ENCODE peak calls at places on chromosomes 1 and 21, in six cellular contexts. D, J, A, Z, H and Y are unnamed samples.
A peak's percentile ranks its signal among the peaks of the same experiment; 100 is the strongest.

GRCh38 chr21:16037386-16037785 is 307.6 kb downstream of the USP25 start:
- DNase-seq in H (no peak), D (no peak), Z (no peak), A (no peak), J (no peak), Y (no peak)

GRCh38 chr1:205074513-205074912 is 9.7 kb downstream of the TMEM81 start:
- DNase-seq in Z (no peak), H (no peak), D (no peak), A (peak; percentile 7), J (no peak), Y (no peak)

GRCh38 chr1:243246916-243247315 is 8.2 kb downstream of the CEP170 start:
- DNase-seq in Z (no peak), D (no peak), H (no peak), J (no peak), A (peak; percentile 65), Y (no peak)

GRCh38 chr1:203117611-203118575 is 9.6 kb upstream of the ADORA1 start:
- DNase-seq in H (peak; percentile 77), Z (peak; percentile 77), A (peak; percentile 50), D (peak; percentile 3), J (peak; percentile 39), Y (peak; percentile 39)

GRCh38 chr1:225840713-225841112 is 30.8 kb downstream of the EPHX1 start:
- DNase-seq in A (no peak), J (no peak), Z (no peak), D (no peak), H (no peak), Y (no peak)

GRCh38 chr1:200279810-200280411 is 129.9 kb downstream of the ZNF281 start:
- DNase-seq in Z (peak; percentile 67), J (peak; percentile 33), A (peak; percentile 60), H (peak; percentile 51), D (peak; percentile 13), Y (peak; percentile 34)

GRCh38 chr1:195867638-195868037 is 740.6 kb downstream of the KCNT2 start:
- DNase-seq in J (no peak), Z (no peak), D (no peak), H (no peak), A (no peak), Y (no peak)

GRCh38 chr1:14733779-14734140 is 135.3 kb downstream of the KAZN start:
- DNase-seq in J (no peak), Z (no peak), A (no peak), H (no peak), D (no peak), Y (no peak)

GRCh38 chr1:99503276-99503747 is 142.6 kb upstream of the PALMD start:
- DNase-seq in D (no peak), J (no peak), H (no peak), Z (peak; percentile 4), A (peak; percentile 52), Y (no peak)

GRCh38 chr1:169869426-169869825 is 24.3 kb downstream of the SCYL3 start:
- DNase-seq in H (no peak), J (no peak), D (no peak), Z (no peak), A (no peak), Y (no peak)

GRCh38 chr1:175313672-175314225 is 121.2 kb upstream of the KIAA0040 start:
- DNase-seq in A (no peak), D (no peak), H (no peak), J (no peak), Z (no peak), Y (no peak)

GRCh38 chr1:26318338-26319064 is 743 bp downstream of the CD52 start:
- DNase-seq in D (no peak), Z (peak; percentile 60), H (peak; percentile 73), A (no peak), J (no peak), Y (no peak)

GRCh38 chr1:202291961-202292712 is 49.6 kb downstream of the UBE2T start:
- DNase-seq in J (no peak), D (no peak), Z (no peak), A (peak; percentile 88), H (peak; percentile 67), Y (no peak)

GRCh38 chr1:93178418-93178817 is 1.8 kb downstream of the TMED5 start:
- DNase-seq in A (peak; percentile 17), D (no peak), Z (no peak), J (no peak), H (no peak), Y (no peak)

GRCh38 chr1:220594356-220594755 is 66.4 kb downstream of the MARK1 start:
- DNase-seq in Z (no peak), J (no peak), H (no peak), A (peak; percentile 33), D (no peak), Y (no peak)

GRCh38 chr1:154819628-154820590 is 50.2 kb downstream of the KCNN3 start:
- DNase-seq in A (no peak), Z (peak; percentile 20), D (no peak), H (no peak), J (no peak), Y (no peak)

DNA sequence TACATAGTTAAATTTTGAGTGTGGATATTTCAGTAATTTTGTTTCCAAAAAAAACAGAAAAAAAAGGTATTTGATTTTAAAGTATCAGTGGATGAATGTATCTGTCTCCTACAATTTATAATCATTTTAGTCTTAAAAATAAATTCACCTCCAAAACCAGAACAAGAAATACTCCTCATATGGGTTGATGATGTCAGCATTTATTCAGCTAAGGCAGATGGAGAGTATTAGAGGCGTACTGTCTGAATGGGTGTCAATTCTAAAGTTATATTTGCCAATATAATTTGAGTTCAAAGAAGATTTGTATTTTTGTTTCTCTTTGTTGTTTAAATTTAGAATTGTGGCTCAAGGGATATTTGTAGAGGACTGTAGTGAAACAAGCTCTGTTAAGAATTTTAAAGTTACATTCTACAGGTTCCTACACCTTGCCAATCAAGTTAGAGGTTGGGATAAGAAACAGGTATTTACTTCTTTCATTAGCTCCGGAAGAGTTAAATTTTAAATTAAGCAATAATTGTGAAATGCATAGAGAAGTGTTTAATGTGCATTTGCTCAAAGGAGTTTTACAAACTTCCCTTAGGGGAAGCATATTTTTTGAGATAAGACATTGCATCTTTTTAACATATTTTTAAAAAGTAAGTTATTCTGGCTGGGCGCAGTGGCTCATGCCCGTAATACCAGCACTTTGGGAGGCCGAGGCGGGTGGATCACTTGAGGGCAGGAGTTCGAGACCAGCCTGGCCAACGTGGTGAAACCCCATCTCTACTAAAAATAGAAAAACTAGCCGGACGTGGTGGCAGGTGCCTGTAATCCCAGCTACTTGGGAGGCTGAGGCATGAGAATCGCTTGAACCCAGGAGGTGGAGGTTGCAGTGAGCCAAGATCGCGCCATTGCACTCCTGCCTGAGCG is 1.2 kb downstream of the PLA2G4A start:
- DNase-seq in D (no peak), H (no peak), J (no peak), Z (no peak), A (no peak), Y (peak; percentile 62)
- H3K27ac ChIP-seq in D (no peak overlapping the region), H (no peak overlapping the region), J (no peak overlapping the region), Z (no peak overlapping the region), A (no peak overlapping the region), Y (peak overlapping the region; percentile 80)

DNA sequence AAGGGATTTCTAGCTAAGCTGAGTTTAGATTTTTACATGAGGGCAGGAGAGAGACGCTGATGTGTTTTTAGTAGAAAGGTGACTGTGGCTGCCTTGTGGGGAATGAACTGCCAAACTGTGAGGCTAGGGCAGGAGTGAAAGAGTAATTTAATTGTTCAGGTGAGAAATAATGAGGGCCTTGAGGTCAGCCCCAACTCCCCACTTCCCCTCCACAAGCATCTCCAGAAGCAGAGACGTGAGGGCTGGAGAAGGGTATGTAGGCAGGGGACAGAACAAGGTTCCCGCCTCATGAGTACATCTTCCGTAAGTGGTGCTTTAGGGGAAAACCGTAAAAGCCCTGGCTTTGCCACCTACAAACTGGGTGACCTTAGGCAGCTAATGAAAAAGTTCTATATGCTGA is 70.8 kb downstream of the WARS2 start:
- DNase-seq in A (no peak), D (no peak), J (no peak), Z (no peak), H (no peak), Y (no peak)
- H3K27ac ChIP-seq in A (no peak overlapping the region), D (no peak overlapping the region), J (no peak overlapping the region), Z (no peak overlapping the region), H (no peak overlapping the region), Y (no peak overlapping the region)

GRCh38 chr1:56931686-56932085 is 34.1 kb downstream of the C8B start:
- DNase-seq in A (no peak), Z (no peak), J (no peak), D (no peak), H (no peak), Y (no peak)

GRCh38 chr1:56933161-56933560 is 32.7 kb downstream of the C8B start:
- DNase-seq in J (no peak), H (no peak), Z (no peak), D (no peak), A (no peak), Y (no peak)

GRCh38 chr1:56927171-56927570 is 38.6 kb downstream of the C8B start:
- DNase-seq in A (no peak), H (no peak), D (no peak), Z (no peak), J (no peak), Y (no peak)

GRCh38 chr1:56927986-56928385 is 37.8 kb downstream of the C8B start:
- DNase-seq in Z (no peak), J (no peak), D (no peak), A (no peak), H (no peak), Y (no peak)

GRCh38 chr1:56929492-56929891 is 36.3 kb downstream of the C8B start:
- DNase-seq in Z (no peak), D (no peak), A (no peak), H (no peak), J (no peak), Y (no peak)
- H3K27ac ChIP-seq in Z (no peak overlapping the region), D (no peak overlapping the region), A (no peak overlapping the region), H (no peak overlapping the region), J (no peak overlapping the region), Y (no peak overlapping the region)

GRCh38 chr21:42703936-42704335 is 50.5 kb downstream of the PDE9A start:
- DNase-seq in D (no peak), A (no peak), Z (no peak), J (no peak), H (no peak), Y (no peak)

GRCh38 chr21:42705746-42706374 is 52.4 kb downstream of the PDE9A start:
- DNase-seq in A (no peak), H (no peak), Z (no peak), D (no peak), J (no peak), Y (no peak)

GRCh38 chr21:42705346-42705745 is 51.9 kb downstream of the PDE9A start:
- DNase-seq in A (no peak), J (no peak), H (no peak), Z (no peak), D (no peak), Y (no peak)

GRCh38 chr21:42703173-42703908 is 49.9 kb downstream of the PDE9A start:
- DNase-seq in Z (no peak), D (no peak), A (no peak), J (no peak), H (no peak), Y (no peak)

DNA sequence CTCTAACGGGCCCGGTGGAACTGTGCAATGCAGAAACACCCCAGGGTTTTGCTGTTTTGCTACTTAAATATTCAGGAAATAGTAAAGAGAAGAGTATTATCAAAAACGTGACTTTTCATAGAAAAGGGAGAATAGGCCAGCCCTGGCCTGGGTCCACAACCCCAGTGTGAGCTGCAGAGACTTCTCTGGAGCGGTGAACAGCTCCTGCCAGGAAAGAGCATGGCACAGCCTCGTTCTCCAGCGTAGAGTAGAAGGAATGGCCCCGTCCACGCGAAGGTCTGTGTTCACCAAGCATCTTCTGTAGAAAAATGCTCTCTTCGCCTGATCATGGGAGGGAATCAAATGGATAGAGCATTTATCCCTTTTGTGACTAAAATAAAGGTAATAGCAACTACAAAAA is 51.4 kb downstream of the PDE9A start:
- DNase-seq in H (no peak), A (no peak), D (no peak), Z (no peak), J (no peak), Y (no peak)
- H3K27ac ChIP-seq in H (no peak overlapping the region), A (no peak overlapping the region), D (no peak overlapping the region), Z (no peak overlapping the region), J (no peak overlapping the region), Y (no peak overlapping the region)